ENCODE peak calls at places on chromosome 3, in five cellular contexts. One of them, this sample, is unnamed.

GRCh38 chr3:122200681-122201080 is 17.2 kb downstream of the CASR start:
- DNase-seq in uterus: no peak
- DNase-seq in GM12892: no peak
- DNase-seq in ovary: no peak
- DNase-seq in H54: no peak
- DNase-seq in this sample: no peak

GRCh38 chr3:13470894-13471574 is 9.1 kb upstream of the HDAC11 start:
- DNase-seq in H54: no peak
- DNase-seq in GM12892: no peak
- DNase-seq in uterus: no peak
- DNase-seq in ovary: no peak
- DNase-seq in this sample: no peak

GRCh38 chr3:82179291-82179690 is 417.8 kb upstream of the GBE1 start:
- DNase-seq in H54: no peak
- DNase-seq in uterus: no peak
- DNase-seq in ovary: peak
- DNase-seq in GM12892: no peak
- DNase-seq in this sample: no peak

GRCh38 chr3:126979076-126979628 is 3.8 kb upstream of the PLXNA1 start:
- DNase-seq in ovary: no peak
- DNase-seq in uterus: no peak
- DNase-seq in GM12892: no peak
- DNase-seq in H54: no peak
- DNase-seq in this sample: no peak

GRCh38 chr3:106088270-106088669 is 219.5 kb upstream of the CBLB start:
- DNase-seq in H54: no peak
- DNase-seq in GM12892: no peak
- DNase-seq in ovary: no peak
- DNase-seq in uterus: no peak
- DNase-seq in this sample: no peak

GRCh38 chr3:143414571-143415253 is 295.1 kb downstream of the CHST2 start:
- DNase-seq in H54: no peak
- DNase-seq in uterus: no peak
- DNase-seq in GM12892: no peak
- DNase-seq in ovary: no peak
- DNase-seq in this sample: no peak

GRCh38 chr3:89576417-89576816 is 469.0 kb downstream of the EPHA3 start:
- DNase-seq in uterus: no peak
- DNase-seq in H54: no peak
- DNase-seq in ovary: no peak
- DNase-seq in GM12892: no peak
- DNase-seq in this sample: no peak

GRCh38 chr3:157176108-157176507 is 16.2 kb upstream of the CCNL1 start:
- DNase-seq in ovary: no peak
- DNase-seq in uterus: no peak
- DNase-seq in H54: no peak
- DNase-seq in GM12892: no peak
- DNase-seq in this sample: no peak

GRCh38 chr3:1855836-1856235 is 242.8 kb upstream of the CNTN4 start:
- DNase-seq in GM12892: no peak
- DNase-seq in uterus: no peak
- DNase-seq in ovary: no peak
- DNase-seq in H54: no peak
- DNase-seq in this sample: no peak

GRCh38 chr3:97530689-97531088 is 233.9 kb upstream of the ARL6 start:
- DNase-seq in ovary: no peak
- DNase-seq in H54: no peak
- DNase-seq in uterus: no peak
- DNase-seq in GM12892: no peak
- DNase-seq in this sample: no peak

GRCh38 chr3:13451301-13451673 is 28.8 kb upstream of the HDAC11 start:
- DNase-seq in GM12892: no peak
- DNase-seq in uterus: peak
- DNase-seq in H54: peak
- DNase-seq in ovary: no peak
- DNase-seq in this sample: no peak

GRCh38 chr3:129213238-129213637 is 29.5 kb upstream of the CNBP start:
- DNase-seq in H54: no peak
- DNase-seq in uterus: no peak
- DNase-seq in GM12892: no peak
- DNase-seq in ovary: no peak
- DNase-seq in this sample: no peak

GRCh38 chr3:57951106-57951882 is 56.9 kb upstream of the FLNB start:
- DNase-seq in H54: peak
- DNase-seq in uterus: peak
- DNase-seq in ovary: peak
- DNase-seq in GM12892: no peak
- DNase-seq in this sample: no peak

GRCh38 chr3:137988982-137989381 is 21.0 kb upstream of the CLDN18 start:
- DNase-seq in H54: no peak
- DNase-seq in GM12892: no peak
- DNase-seq in ovary: no peak
- DNase-seq in uterus: no peak
- DNase-seq in this sample: peak

GRCh38 chr3:17023006-17023664 is 138.4 kb downstream of the PLCL2 start:
- DNase-seq in H54: no peak
- DNase-seq in uterus: no peak
- DNase-seq in GM12892: no peak
- DNase-seq in ovary: no peak
- DNase-seq in this sample: peak

GRCh38 chr3:105611304-105612192 is 244.8 kb downstream of the ALCAM start:
- DNase-seq in GM12892: no peak
- DNase-seq in uterus: no peak
- DNase-seq in H54: no peak
- DNase-seq in ovary: no peak
- DNase-seq in this sample: no peak

GRCh38 chr3:166783206-166783605 is 596.9 kb downstream of the ZBBX start:
- DNase-seq in GM12892: no peak
- DNase-seq in H54: no peak
- DNase-seq in uterus: no peak
- DNase-seq in ovary: no peak
- DNase-seq in this sample: no peak

GRCh38 chr3:72155391-72156064 is 370.6 kb upstream of the PROK2 start:
- DNase-seq in uterus: peak
- DNase-seq in ovary: peak
- DNase-seq in H54: peak
- DNase-seq in GM12892: no peak
- DNase-seq in this sample: no peak

GRCh38 chr3:118501152-118501551 is 533.5 kb downstream of the IGSF11 start:
- DNase-seq in ovary: peak
- DNase-seq in uterus: peak
- DNase-seq in GM12892: no peak
- DNase-seq in H54: no peak
- DNase-seq in this sample: no peak

GRCh38 chr3:41301548-41301947 is 102.2 kb downstream of the CTNNB1 start:
- DNase-seq in H54: no peak
- DNase-seq in uterus: no peak
- DNase-seq in GM12892: no peak
- DNase-seq in ovary: no peak
- DNase-seq in this sample: no peak

GRCh38 chr3:133691410-133692107 is 29.8 kb upstream of the TOPBP1 start:
- DNase-seq in H54: no peak
- DNase-seq in uterus: no peak
- DNase-seq in ovary: no peak
- DNase-seq in GM12892: no peak
- DNase-seq in this sample: no peak

GRCh38 chr3:111585214-111585613 is 9.9 kb downstream of the ZBED2 start:
- DNase-seq in GM12892: no peak
- DNase-seq in H54: no peak
- DNase-seq in uterus: no peak
- DNase-seq in ovary: no peak
- DNase-seq in this sample: no peak

GRCh38 chr3:133833267-133833666 is 27.7 kb downstream of the SRPRB start:
- DNase-seq in ovary: no peak
- DNase-seq in uterus: no peak
- DNase-seq in GM12892: no peak
- DNase-seq in H54: no peak
- DNase-seq in this sample: no peak

GRCh38 chr3:7697538-7697937 is 804.1 kb upstream of the LMCD1 start:
- DNase-seq in uterus: no peak
- DNase-seq in GM12892: no peak
- DNase-seq in ovary: no peak
- DNase-seq in H54: no peak
- DNase-seq in this sample: no peak

GRCh38 chr3:171340415-171340814 is 119.8 kb downstream of the TNIK start:
- DNase-seq in GM12892: no peak
- DNase-seq in H54: no peak
- DNase-seq in uterus: no peak
- DNase-seq in ovary: no peak
- DNase-seq in this sample: no peak

GRCh38 chr3:57078366-57079220 is 18.1 kb downstream of the SPATA12 start:
- DNase-seq in GM12892: peak
- DNase-seq in uterus: peak
- DNase-seq in H54: peak
- DNase-seq in ovary: peak
- DNase-seq in this sample: no peak

GRCh38 chr3:184741798-184742675 is 30.2 kb upstream of the MAGEF1 start:
- DNase-seq in H54: no peak
- DNase-seq in ovary: no peak
- DNase-seq in GM12892: no peak
- DNase-seq in uterus: peak
- DNase-seq in this sample: no peak

GRCh38 chr3:156728267-156728985 is 54.0 kb downstream of the TIPARP start:
- DNase-seq in H54: no peak
- DNase-seq in GM12892: no peak
- DNase-seq in uterus: no peak
- DNase-seq in ovary: no peak
- DNase-seq in this sample: no peak

GRCh38 chr3:54862526-54862925 is 65.3 kb downstream of the LRTM1 start:
- DNase-seq in uterus: no peak
- DNase-seq in ovary: no peak
- DNase-seq in GM12892: no peak
- DNase-seq in H54: no peak
- DNase-seq in this sample: no peak

GRCh38 chr3:15989419-15989818 is 185.1 kb upstream of the GALNT15 start:
- DNase-seq in ovary: no peak
- DNase-seq in GM12892: no peak
- DNase-seq in H54: no peak
- DNase-seq in uterus: no peak
- DNase-seq in this sample: no peak

GRCh38 chr3:195900426-195901355 is 7.7 kb downstream of the TNK2 start:
- DNase-seq in GM12892: no peak
- DNase-seq in uterus: no peak
- DNase-seq in H54: peak
- DNase-seq in ovary: no peak
- DNase-seq in this sample: no peak
- TF ChIP-seq POLR2A in GM12892: peak
- TF ChIP-seq POLR2A in uterus: no peak
- TF ChIP-seq POLR2A in H54: peak
- TF ChIP-seq POLR2A in ovary: no peak
- TF ChIP-seq POLR2A in this sample: peak

DNA sequence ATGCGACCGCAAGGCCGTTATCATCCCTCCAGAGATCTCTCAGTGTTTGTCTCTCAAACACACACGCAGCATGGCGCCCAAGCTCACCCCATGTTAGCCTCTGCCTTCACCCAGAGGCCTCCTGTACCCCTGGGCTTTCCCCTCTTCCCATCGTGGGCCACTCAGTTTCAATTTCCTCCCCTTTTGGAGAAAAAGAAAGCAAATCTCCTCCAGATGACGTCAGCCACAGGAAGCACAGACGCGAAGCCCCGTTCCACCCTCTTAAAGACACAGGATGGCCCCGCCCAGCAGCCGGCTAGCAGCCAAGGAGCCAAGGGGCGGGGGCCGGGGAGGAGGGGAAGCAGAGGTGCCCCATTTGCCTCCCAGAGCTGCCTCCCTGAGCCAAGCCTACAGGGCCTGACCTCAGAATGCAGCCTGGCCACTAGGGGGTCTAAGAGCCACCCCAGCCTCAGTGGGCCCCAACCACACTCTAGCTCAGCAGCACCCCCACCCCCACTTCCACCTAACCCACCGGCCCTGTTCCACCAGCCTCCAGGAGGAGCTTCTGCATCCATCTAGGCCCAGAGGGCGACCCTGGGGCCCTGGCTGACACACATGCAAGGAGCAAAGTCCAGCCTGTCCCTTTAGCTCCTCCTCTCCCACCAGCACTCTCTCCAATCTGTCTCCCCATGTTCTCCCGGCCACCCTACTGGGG is 26.5 kb downstream of the ATRIP start:
- DNase-seq in GM12892: peak
- DNase-seq in H54: peak
- DNase-seq in uterus: peak
- DNase-seq in ovary: peak
- DNase-seq in this sample: peak
- TF ChIP-seq POLR2A in GM12892: peak
- TF ChIP-seq POLR2A in H54: peak
- TF ChIP-seq POLR2A in uterus: peak
- TF ChIP-seq POLR2A in ovary: peak
- TF ChIP-seq POLR2A in this sample: peak

GRCh38 chr3:48429416-48430358 is at the start of gene PLXNB1:
- DNase-seq in H54: peak
- DNase-seq in GM12892: peak
- DNase-seq in uterus: peak
- DNase-seq in ovary: peak
- DNase-seq in this sample: no peak

GRCh38 chr3:48430359-48431101 is 644 bp upstream of the PLXNB1 start:
- DNase-seq in GM12892: peak
- DNase-seq in uterus: no peak
- DNase-seq in H54: no peak
- DNase-seq in ovary: peak
- DNase-seq in this sample: no peak

GRCh38 chr3:48428088-48428862 is 1.6 kb downstream of the PLXNB1 start:
- DNase-seq in ovary: no peak
- DNase-seq in GM12892: no peak
- DNase-seq in uterus: no peak
- DNase-seq in H54: no peak
- DNase-seq in this sample: no peak

GRCh38 chr3:48427630-48427962 is 2.3 kb downstream of the PLXNB1 start:
- DNase-seq in uterus: no peak
- DNase-seq in ovary: no peak
- DNase-seq in H54: no peak
- DNase-seq in GM12892: no peak
- DNase-seq in this sample: no peak

DNA sequence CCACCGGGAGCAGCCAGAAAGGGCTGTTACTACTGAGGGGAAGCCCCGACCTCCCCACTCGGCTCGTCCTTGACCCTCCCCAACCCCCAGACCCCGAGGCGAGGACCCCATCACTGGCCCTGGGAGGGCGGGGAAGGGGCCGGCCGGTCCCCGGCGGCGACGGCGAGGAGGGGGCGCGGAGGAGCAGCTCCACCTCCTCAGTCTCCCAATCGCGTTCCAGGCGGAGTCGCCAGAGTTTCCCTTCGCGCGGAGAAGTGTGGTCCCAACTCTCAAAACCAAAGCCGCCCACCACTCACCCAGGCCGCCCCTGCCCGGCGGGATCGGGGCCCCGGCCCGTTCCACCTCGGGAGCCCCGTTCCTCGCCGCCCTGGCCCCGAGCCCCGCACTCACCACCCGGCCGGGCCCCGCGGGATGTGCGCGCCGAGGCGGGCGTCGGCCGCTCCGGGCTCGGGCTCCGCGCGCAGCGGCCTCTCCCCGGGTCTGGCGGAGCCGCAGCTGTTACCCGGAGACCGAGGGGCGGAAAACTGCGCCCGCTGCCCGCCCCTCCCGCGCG is 947 bp downstream of the PLXNB1 start:
- DNase-seq in ovary: peak
- DNase-seq in uterus: peak
- DNase-seq in GM12892: no peak
- DNase-seq in H54: no peak
- DNase-seq in this sample: no peak
- TF ChIP-seq POLR2A in ovary: peak
- TF ChIP-seq POLR2A in uterus: peak
- TF ChIP-seq POLR2A in GM12892: no peak
- TF ChIP-seq POLR2A in H54: no peak
- TF ChIP-seq POLR2A in this sample: no peak

GRCh38 chr3:46370784-46371183 is at the start of gene CCR5:
- DNase-seq in uterus: no peak
- DNase-seq in H54: no peak
- DNase-seq in ovary: no peak
- DNase-seq in GM12892: no peak
- DNase-seq in this sample: no peak
- TF ChIP-seq POLR2A in uterus: no peak
- TF ChIP-seq POLR2A in H54: no peak
- TF ChIP-seq POLR2A in ovary: no peak
- TF ChIP-seq POLR2A in GM12892: no peak
- TF ChIP-seq POLR2A in this sample: no peak

This sample was measured in GM12878.